ENCODE peak calls at places on chromosomes 3 and 15, in six cellular contexts. M is astrocyte, F is GM19239, K is uterus, Y is progenitor cell of endocrine pancreas, C is NCI-H1105. Z is an unnamed sample.

GRCh38 chr3:11060500-11061251 is 68.1 kb downstream of the SLC6A1 start:
- DNase-seq in M (peak; percentile 20), F (peak; percentile 58), K (peak; percentile 67), Y (peak; percentile 67), C (peak; percentile 16), Z (peak; percentile 45)

GRCh38 chr3:134302674-134303073 is 52.0 kb upstream of the RYK start:
- DNase-seq in M (no peak), F (no peak), K (no peak), Y (no peak), C (peak; percentile 36), Z (no peak)

GRCh38 chr3:72679540-72680198 is 168.6 kb downstream of the SHQ1 start:
- DNase-seq in M (peak; percentile 79), F (no peak), K (no peak), Y (no peak), C (no peak), Z (no peak)

GRCh38 chr3:57061556-57061955 is 1.1 kb downstream of the SPATA12 start:
- DNase-seq in M (no peak), F (no peak), K (no peak), Y (no peak), C (no peak), Z (no peak)

GRCh38 chr15:78654272-78654671 is 13.3 kb upstream of the CHRNB4 start:
- DNase-seq in M (no peak), F (no peak), K (no peak), Y (no peak), C (no peak), Z (no peak)

GRCh38 chr3:116064646-116065045 is 380.6 kb downstream of the LSAMP start:
- DNase-seq in M (peak; percentile 46), F (no peak), K (no peak), Y (no peak), C (no peak), Z (no peak)

GRCh38 chr3:67018789-67019525 is 20.9 kb downstream of the KBTBD8 start:
- DNase-seq in M (no peak), F (no peak), K (no peak), Y (no peak), C (no peak), Z (no peak)

GRCh38 chr3:57065588-57065987 is 5.1 kb downstream of the SPATA12 start:
- DNase-seq in M (peak; percentile 85), F (no peak), K (no peak), Y (no peak), C (no peak), Z (no peak)

GRCh38 chr15:89087066-89087829 is 1.0 kb upstream of the ABHD2 start:
- DNase-seq in M (no peak), F (no peak), K (no peak), Y (no peak), C (no peak), Z (no peak)

GRCh38 chr3:134034005-134034785 is 4.5 kb upstream of the SLCO2A1 start:
- DNase-seq in M (peak; percentile 29), F (no peak), K (no peak), Y (no peak), C (no peak), Z (no peak)

Z was measured in fibroblast of the conjunctiva.